ENCODE peak calls at places on chromosomes 11 and 22, in six cellular contexts. O is sigmoid colon, N is A549, D is transverse colon, M is tibial nerve, Z is HepG2. C is an unnamed sample.
A peak's percentile ranks its signal among the peaks of the same experiment; 100 is the strongest.

GRCh38 chr11:15764948-15765347 is 591.4 kb downstream of the SOX6 start:
- DNase-seq in O (no peak), N (no peak), D (peak; percentile 48), M (no peak), Z (no peak), C (no peak)

GRCh38 chr11:134519390-134519750 is 107.3 kb upstream of the B3GAT1 start:
- DNase-seq in O (peak; percentile 40), N (no peak), D (no peak), M (no peak), Z (no peak), C (no peak)

GRCh38 chr11:61057615-61058014 is 44.7 kb upstream of the CD5 start:
- DNase-seq in O (peak; percentile 20), N (no peak), D (no peak), M (no peak), Z (no peak), C (no peak)

GRCh38 chr11:31421840-31422239 is 52.2 kb downstream of the DNAJC24 start:
- DNase-seq in O (no peak), N (no peak), D (no peak), M (no peak), Z (peak; percentile 5), C (no peak)

GRCh38 chr22:43829904-43830851 is 18.1 kb upstream of the EFCAB6 start:
- DNase-seq in O (peak; percentile 84), N (no peak), D (no peak), M (peak; percentile 79), Z (no peak), C (peak; percentile 62)

GRCh38 chr11:104918113-104918824 is 20.0 kb upstream of the CASP12 start:
- DNase-seq in O (no peak), N (no peak), D (no peak), M (no peak), Z (no peak), C (no peak)

GRCh38 chr22:44249376-44250147 is 63.2 kb downstream of the SHISAL1 start:
- DNase-seq in O (no peak), N (no peak), D (no peak), M (no peak), Z (no peak), C (no peak)

GRCh38 chr22:23478175-23478574 is 101.9 kb downstream of the IGLL1 start:
- DNase-seq in O (no peak), N (no peak), D (no peak), M (no peak), Z (no peak), C (no peak)

GRCh38 chr22:41963453-41964105 is 5.7 kb upstream of the SEPTIN3 start:
- DNase-seq in O (no peak), N (no peak), D (no peak), M (peak; percentile 17), Z (no peak), C (no peak)

GRCh38 chr11:102989379-102990047 is 34.0 kb upstream of the MMP13 start:
- DNase-seq in O (no peak), N (no peak), D (no peak), M (no peak), Z (no peak), C (no peak)

GRCh38 chr11:92226331-92227232 is 2.0 kb downstream of the FAT3 start:
- DNase-seq in O (no peak), N (no peak), D (no peak), M (no peak), Z (no peak), C (peak; percentile 65)

GRCh38 chr11:89381094-89381493 is 110.1 kb downstream of the NOX4 start:
- DNase-seq in O (no peak), N (no peak), D (no peak), M (no peak), Z (no peak), C (no peak)

GRCh38 chr22:32628626-32629587 is 154.3 kb downstream of the FBXO7 start:
- DNase-seq in O (no peak), N (no peak), D (no peak), M (no peak), Z (peak; percentile 55), C (no peak)

GRCh38 chr11:121833970-121834369 is 282.0 kb downstream of the BLID start:
- DNase-seq in O (no peak), N (no peak), D (no peak), M (no peak), Z (no peak), C (no peak)

DNA sequence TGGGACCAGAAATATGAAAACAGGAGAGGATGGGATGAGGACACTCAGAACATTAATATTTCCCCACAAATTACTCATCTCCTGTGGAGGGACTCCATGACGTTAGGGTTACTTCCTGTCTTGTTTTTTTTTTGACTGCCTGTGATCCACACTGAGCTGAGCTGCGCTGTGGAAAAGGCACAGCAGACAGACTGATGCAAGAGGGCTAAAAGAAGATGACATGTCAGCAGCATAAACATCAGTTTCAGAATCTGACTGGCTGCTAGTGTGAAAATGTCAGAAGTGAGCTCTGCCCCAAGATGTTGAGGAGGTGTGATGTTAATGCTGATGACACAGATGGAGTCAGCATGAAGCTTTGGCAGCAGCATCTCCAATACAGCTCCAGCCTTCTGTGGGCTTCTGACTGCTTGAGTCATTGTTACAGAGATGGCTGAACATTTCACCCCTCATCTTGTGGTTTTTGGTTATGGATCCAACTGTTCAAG is 286.8 kb downstream of the BLID start:
- DNase-seq in O (no peak), N (no peak), D (no peak), M (peak; percentile 26), Z (no peak), C (no peak)
- TF ChIP-seq EP300 in O (no peak), N (no peak), D (no peak), M (peak; percentile 82), Z (no peak), C (no peak)

GRCh38 chr11:58505849-58506248 is 2.1 kb downstream of the OR5B21 start:
- DNase-seq in O (no peak), N (no peak), D (no peak), M (no peak), Z (no peak), C (no peak)
- TF ChIP-seq EP300 in O (no peak), N (no peak), D (no peak), M (no peak), Z (no peak), C (no peak)

DNA sequence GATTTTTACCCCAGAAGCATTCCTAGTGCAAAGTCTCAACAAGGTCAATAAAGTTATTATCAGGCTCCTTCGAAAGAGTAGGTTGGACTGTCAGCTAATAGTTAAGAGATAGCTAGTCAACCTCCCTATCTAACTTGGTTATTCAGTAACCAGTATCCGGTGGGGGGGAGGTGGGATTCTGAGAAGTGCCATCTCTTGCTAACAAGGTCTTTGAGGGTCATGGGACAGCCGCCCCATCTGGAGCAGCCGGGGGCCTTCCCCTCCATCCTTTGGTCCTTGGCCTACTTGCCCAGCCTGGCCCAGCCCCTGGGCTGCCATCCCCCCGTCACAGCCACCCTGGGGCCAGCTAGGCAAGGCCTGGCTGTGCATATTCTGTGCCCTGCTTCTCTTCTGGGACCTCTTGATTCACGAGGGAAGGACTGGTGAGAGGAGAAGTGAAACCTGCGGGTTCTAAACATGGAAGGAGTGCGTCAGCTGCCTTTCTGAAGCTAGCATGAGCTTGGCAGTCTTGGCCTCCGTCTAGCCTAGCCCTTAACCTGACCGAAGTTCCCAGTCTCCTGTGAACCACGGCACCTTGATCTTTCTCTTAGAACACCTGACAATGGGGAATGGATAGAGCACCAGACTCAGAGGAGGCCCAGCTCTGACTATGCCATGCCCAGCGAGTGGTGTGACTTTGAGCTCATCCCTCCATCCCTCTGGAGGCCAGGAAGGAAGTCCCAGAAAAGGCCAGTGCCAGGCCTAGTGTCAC is 9.3 kb downstream of the SLC37A2 start:
- DNase-seq in O (peak; percentile 71), N (no peak), D (peak; percentile 58), M (peak; percentile 24), Z (peak; percentile 45), C (no peak)
- TF ChIP-seq EP300 in O (no peak), N (no peak), D (no peak), M (peak; percentile 61), Z (no peak), C (no peak)

GRCh38 chr22:36386900-36387663 is 685 bp downstream of the MYH9 start:
- DNase-seq in O (peak; percentile 88), N (no peak), D (peak; percentile 86), M (no peak), Z (no peak), C (peak; percentile 78)
- TF ChIP-seq EP300 in O (no peak), N (no peak), D (no peak), M (peak; percentile 6), Z (no peak), C (no peak)

GRCh38 chr11:116636341-116636968 is 136.3 kb downstream of the BUD13 start:
- DNase-seq in O (no peak), N (no peak), D (no peak), M (no peak), Z (no peak), C (no peak)
- TF ChIP-seq EP300 in O (no peak), N (no peak), D (no peak), M (no peak), Z (no peak), C (no peak)

DNA sequence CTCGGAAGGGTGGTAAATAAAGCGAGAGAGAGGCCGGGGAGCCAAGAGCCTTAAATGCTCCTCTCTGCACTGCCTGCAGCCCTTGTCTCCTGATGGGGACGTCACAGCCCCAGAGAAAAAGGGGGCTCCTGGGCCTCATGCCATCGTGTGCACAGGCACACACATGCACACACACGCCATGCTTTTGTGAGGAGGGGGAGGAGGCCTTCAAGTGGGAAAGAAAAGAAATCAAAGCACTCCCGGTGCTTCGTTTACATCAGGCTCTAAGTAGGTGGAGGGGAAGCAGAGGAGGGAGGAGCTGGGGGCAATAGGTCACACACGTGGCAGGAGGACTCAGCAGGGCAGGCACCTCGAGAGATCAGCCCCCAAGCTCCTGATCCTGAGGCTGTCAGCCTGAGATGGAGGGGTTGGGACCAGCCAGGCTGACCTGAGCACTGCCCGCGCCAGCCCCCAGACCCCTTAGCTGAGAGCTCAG is 68.2 kb upstream of the NECTIN1 start:
- DNase-seq in O (no peak), N (no peak), D (no peak), M (no peak), Z (no peak), C (no peak)
- TF ChIP-seq EP300 in O (no peak), N (no peak), D (no peak), M (no peak), Z (no peak), C (no peak)

DNA sequence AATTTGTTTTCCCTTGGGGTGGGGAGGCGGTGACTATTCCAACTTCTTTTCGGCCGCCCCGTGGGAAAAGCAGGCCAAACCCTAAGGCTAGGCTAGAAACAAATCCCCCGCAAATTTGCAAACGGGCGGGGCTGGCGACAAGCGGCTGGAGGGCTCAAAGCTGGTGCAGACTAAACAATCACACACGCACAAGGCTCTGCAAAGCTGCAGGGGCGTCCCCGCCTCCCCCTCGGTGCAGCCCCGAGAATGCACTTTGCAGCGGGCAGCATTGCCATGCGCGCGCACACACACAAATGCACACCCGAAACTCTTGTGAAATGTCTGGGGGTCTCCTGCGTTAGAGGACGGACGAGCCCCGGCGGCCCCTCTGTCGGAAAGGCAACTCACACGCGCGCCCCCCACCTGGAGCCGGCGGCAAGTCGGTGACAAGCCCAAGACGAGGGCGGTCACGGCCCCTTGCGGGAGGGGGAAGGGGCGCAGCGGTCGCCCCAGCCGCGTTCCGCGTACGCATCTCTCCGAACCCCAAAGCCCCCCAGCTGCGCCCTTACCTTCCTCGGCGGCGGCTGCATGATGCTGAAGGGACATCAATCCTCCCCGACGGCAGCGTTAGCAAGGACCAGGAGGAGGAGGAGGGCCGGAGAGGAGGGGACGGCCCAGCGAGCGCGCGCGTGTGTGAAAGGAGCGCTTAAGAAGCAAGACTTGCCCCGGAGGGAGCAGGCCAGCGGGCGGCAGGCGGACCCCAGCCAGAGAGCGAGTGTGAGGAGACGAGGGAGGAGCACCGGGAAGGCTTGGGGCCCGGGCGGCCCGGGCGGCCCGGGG is 600 bp downstream of the FCHSD2 start:
- DNase-seq in O (peak; percentile 88), N (peak; percentile 56), D (peak; percentile 76), M (peak; percentile 36), Z (peak; percentile 47), C (peak; percentile 62)
- TF ChIP-seq EP300 in O (no peak), N (no peak), D (no peak), M (peak; percentile 5), Z (no peak), C (no peak)

GRCh38 chr22:45548991-45549736 is 46.5 kb downstream of the FBLN1 start:
- DNase-seq in O (peak; percentile 94), N (peak; percentile 90), D (peak; percentile 54), M (peak; percentile 40), Z (no peak), C (no peak)
- TF ChIP-seq EP300 in O (no peak), N (peak; percentile 14), D (no peak), M (peak; percentile 47), Z (no peak), C (no peak)

C was measured in SK-N-SH.